ENCODE peak calls at places on chromosomes 13 and 19, in ten cellular contexts. Z is MCF 10A; T is HFFc6; R is fibroblast of mammary gland; O is GM13977; K is HepG2; S is amniotic epithelial cell; X is activated naive CD8-positive, alpha-beta T cell treated with anti-CD3 and anti-CD28 coated beads, Interleukin-2, amount 50 U/mL, for 24 hours; D is AG09309; M is T-helper 2 cell. C is an unnamed sample.

GRCh38 chr13:74883834-74884233 is 598.1 kb downstream of the TBC1D4 start:
- DNase-seq in Z (no peak), S (no peak), M (no peak), T (no peak), R (peak), O (no peak), K (no peak), D (no peak), X (no peak), C (no peak)

GRCh38 chr13:88857256-88857655 is 1186.1 kb downstream of the SLITRK5 start:
- DNase-seq in S (no peak), D (no peak), M (no peak), T (no peak), Z (peak), O (no peak), R (no peak), X (no peak), K (no peak), C (no peak)

GRCh38 chr13:28451482-28452217 is 43.3 kb downstream of the FLT1 start:
- DNase-seq in O (no peak), Z (peak), K (no peak), D (no peak), M (no peak), T (no peak), S (no peak), R (no peak), X (no peak), C (no peak)

GRCh38 chr13:59391696-59392095 is 772.0 kb downstream of the DIAPH3 start:
- DNase-seq in S (peak), R (peak), M (no peak), O (peak), D (peak), X (peak), Z (peak), K (peak), T (peak), C (no peak)

GRCh38 chr13:79490846-79491245 is 9.9 kb downstream of the NDFIP2 start:
- DNase-seq in R (no peak), X (no peak), S (peak), D (no peak), Z (no peak), M (no peak), T (no peak), O (no peak), K (no peak), C (no peak)

GRCh38 chr19:2049741-2050348 is 1.2 kb downstream of the MKNK2 start:
- DNase-seq in K (peak), O (peak), X (peak), S (peak), M (no peak), D (no peak), Z (peak), R (peak), T (peak), C (no peak)

GRCh38 chr19:13964776-13965175 is 12.5 kb downstream of the DCAF15 start:
- DNase-seq in K (no peak), Z (peak), R (peak), M (no peak), T (peak), O (no peak), D (peak), S (no peak), X (no peak), C (no peak)

GRCh38 chr13:35789335-35790166 is 313.1 kb upstream of the MAB21L1 start:
- DNase-seq in O (peak), S (peak), T (peak), K (peak), X (no peak), M (no peak), Z (peak), D (no peak), R (peak), C (no peak)

GRCh38 chr19:42352216-42352892 is 26.9 kb downstream of the MEGF8 start:
- DNase-seq in R (no peak), T (peak), K (no peak), S (no peak), D (no peak), M (no peak), Z (no peak), O (peak), X (peak), C (no peak)

GRCh38 chr13:79501538-79502232 is 20.7 kb downstream of the NDFIP2 start:
- DNase-seq in X (no peak), M (no peak), R (peak), D (no peak), K (no peak), O (no peak), T (peak), S (peak), Z (no peak), C (no peak)

GRCh38 chr13:114132419-114133121 is at the start of gene RASA3:
- DNase-seq in X (peak), K (no peak), O (peak), R (peak), M (peak), T (peak), D (no peak), S (peak), Z (peak), C (peak)

GRCh38 chr13:84896128-84896527 is 903.1 kb downstream of the SLITRK6 start:
- DNase-seq in O (peak), R (peak), S (peak), M (no peak), D (peak), X (peak), T (peak), K (peak), Z (peak), C (no peak)

GRCh38 chr13:28854657-28855056 is 34.5 kb downstream of the MTUS2 start:
- DNase-seq in X (no peak), D (no peak), M (no peak), O (no peak), K (no peak), R (no peak), S (no peak), Z (peak), T (no peak), C (no peak)

GRCh38 chr13:33213024-33213795 is 72.3 kb downstream of the STARD13 start:
- DNase-seq in D (no peak), K (peak), S (peak), M (no peak), Z (no peak), O (no peak), R (no peak), T (no peak), X (no peak), C (no peak)

GRCh38 chr19:27740396-27740795 is 1472.6 kb downstream of the UQCRFS1 start:
- DNase-seq in O (no peak), Z (no peak), R (no peak), K (no peak), X (no peak), D (no peak), T (peak), S (no peak), M (no peak), C (peak)

GRCh38 chr19:53849237-53849676 is 18.4 kb upstream of the MYADM start:
- DNase-seq in K (no peak), M (no peak), O (no peak), Z (no peak), S (peak), R (peak), X (no peak), T (peak), D (peak), C (no peak)

GRCh38 chr19:46586294-46586693 is 14.8 kb upstream of the CALM3 start:
- DNase-seq in R (no peak), Z (no peak), O (no peak), S (no peak), D (no peak), M (no peak), T (no peak), K (no peak), X (no peak), C (no peak)

GRCh38 chr13:31096624-31097302 is 64.9 kb downstream of the HSPH1 start:
- DNase-seq in D (no peak), K (no peak), S (no peak), Z (peak), R (no peak), M (no peak), X (no peak), T (no peak), O (no peak), C (no peak)

GRCh38 chr13:42396901-42397670 is 125.1 kb downstream of the AKAP11 start:
- DNase-seq in T (no peak), R (peak), S (no peak), D (no peak), O (no peak), K (no peak), M (no peak), X (no peak), Z (peak), C (no peak)

GRCh38 chr13:51714663-51715168 is 89.2 kb downstream of the DHRS12 start:
- DNase-seq in K (no peak), X (no peak), S (peak), D (no peak), Z (peak), R (peak), T (peak), M (no peak), O (peak), C (no peak)

GRCh38 chr13:91576590-91576989 is 178.2 kb downstream of the GPC5 start:
- DNase-seq in M (no peak), K (peak), S (no peak), X (no peak), D (no peak), R (no peak), Z (peak), O (no peak), T (no peak), C (no peak)

GRCh38 chr13:99308481-99309087 is 1.4 kb upstream of the GPR183 start:
- DNase-seq in K (no peak), S (peak), D (no peak), Z (no peak), X (no peak), O (no peak), M (no peak), T (peak), R (peak), C (no peak)

GRCh38 chr19:41939861-41940442 is 11.7 kb upstream of the ERFL start:
- DNase-seq in S (no peak), K (no peak), T (no peak), O (peak), M (no peak), D (no peak), R (no peak), X (peak), Z (no peak), C (no peak)

GRCh38 chr19:55305491-55305890 is 19.6 kb downstream of the TMEM150B start:
- DNase-seq in D (no peak), X (peak), O (peak), M (peak), Z (peak), R (no peak), T (no peak), S (peak), K (no peak), C (no peak)

GRCh38 chr19:4093643-4094175 is 27.0 kb upstream of the ZBTB7A start:
- DNase-seq in D (no peak), Z (no peak), O (no peak), M (no peak), S (no peak), K (no peak), T (no peak), R (no peak), X (no peak), C (peak)

GRCh38 chr13:110216403-110217041 is 90.4 kb downstream of the COL4A1 start:
- DNase-seq in K (no peak), T (peak), Z (no peak), S (peak), R (peak), M (no peak), O (no peak), D (peak), X (no peak), C (no peak)

GRCh38 chr19:38834590-38834989 is 3.0 kb upstream of the ECH1 start:
- DNase-seq in R (no peak), T (no peak), S (no peak), K (no peak), O (no peak), X (no peak), D (no peak), Z (no peak), M (no peak), C (no peak)

GRCh38 chr13:114124921-114125320 is 7.5 kb downstream of the RASA3 start:
- DNase-seq in X (peak), Z (peak), D (no peak), R (peak), T (peak), O (peak), S (peak), M (peak), K (no peak), C (no peak)

GRCh38 chr13:76709851-76710250 is 176.4 kb downstream of the KCTD12 start:
- DNase-seq in M (no peak), R (peak), O (no peak), S (no peak), K (no peak), Z (no peak), D (no peak), X (no peak), T (peak), C (no peak)

GRCh38 chr13:58528351-58528750 is 896.8 kb downstream of the PCDH17 start:
- DNase-seq in O (no peak), R (no peak), X (no peak), M (no peak), D (no peak), T (no peak), S (no peak), Z (no peak), K (no peak), C (peak)

GRCh38 chr19:40393894-40394815 is 4.2 kb upstream of the HIPK4 start:
- DNase-seq in T (no peak), O (no peak), X (no peak), Z (no peak), D (no peak), S (no peak), K (no peak), M (no peak), R (no peak), C (no peak)